ENCODE peak calls at places on chromosomes 16 and 17, in six cellular contexts. S is small intestine, R is cardiac muscle cell, X is upper lobe of right lung, Z is colonic mucosa, D is stomach. J is an unnamed sample.

GRCh38 chr16:83100679-83101078 is 473.9 kb downstream of the CDH13 start:
- DNase-seq in D (no peak), R (no peak), S (no peak), X (no peak), Z (no peak), J (no peak)

GRCh38 chr16:77551352-77551751 is 116.5 kb upstream of the ADAMTS18 start:
- DNase-seq in R (no peak), X (no peak), D (no peak), Z (no peak), S (no peak), J (no peak)

GRCh38 chr17:17096438-17097178 is 54.4 kb downstream of the MPRIP start:
- DNase-seq in S (peak; percentile 72), Z (no peak), R (no peak), D (no peak), X (no peak), J (no peak)

GRCh38 chr16:69706975-69707340 is 19.4 kb downstream of the NQO1 start:
- DNase-seq in R (no peak), X (no peak), S (no peak), Z (no peak), D (no peak), J (no peak)

GRCh38 chr16:85393674-85394510 is 219.2 kb upstream of the GSE1 start:
- DNase-seq in R (peak; percentile 79), Z (peak; percentile 72), X (peak; percentile 83), S (peak; percentile 39), D (peak; percentile 66), J (peak; percentile 47)

GRCh38 chr16:49096191-49096945 is 185.3 kb downstream of the CBLN1 start:
- DNase-seq in R (no peak), Z (no peak), X (no peak), S (no peak), D (no peak), J (no peak)

GRCh38 chr17:55423535-55423934 is 1.9 kb upstream of the MMD start:
- DNase-seq in D (no peak), X (no peak), Z (no peak), R (no peak), S (no peak), J (no peak)

GRCh38 chr17:57889892-57890856 is 40.3 kb upstream of the MRPS23 start:
- DNase-seq in S (no peak), Z (peak; percentile 65), D (peak; percentile 83), R (no peak), X (peak; percentile 89), J (no peak)

GRCh38 chr17:56165017-56165720 is 11.9 kb downstream of the ANKFN1 start:
- DNase-seq in D (no peak), R (no peak), S (no peak), Z (no peak), X (no peak), J (no peak)

GRCh38 chr16:5615868-5616642 is 518.5 kb upstream of the EEF2KMT start:
- DNase-seq in D (peak; percentile 56), R (peak; percentile 88), X (peak; percentile 77), S (peak; percentile 46), Z (peak; percentile 59), J (no peak)

GRCh38 chr17:80244871-80245509 is 15.7 kb upstream of the RNF213 start:
- DNase-seq in Z (no peak), D (no peak), R (no peak), S (no peak), X (no peak), J (no peak)

GRCh38 chr17:9677932-9678331 is 32.6 kb downstream of the USP43 start:
- DNase-seq in Z (no peak), R (no peak), S (no peak), X (no peak), D (no peak), J (no peak)

GRCh38 chr17:9676742-9677387 is 31.5 kb downstream of the USP43 start:
- DNase-seq in R (no peak), X (no peak), Z (no peak), D (no peak), S (peak; percentile 8), J (no peak)

GRCh38 chr17:9677411-9677810 is 32.1 kb downstream of the USP43 start:
- DNase-seq in D (no peak), R (no peak), X (no peak), S (no peak), Z (no peak), J (no peak)

GRCh38 chr17:9672691-9673090 is 27.4 kb downstream of the USP43 start:
- DNase-seq in R (no peak), X (no peak), Z (no peak), D (no peak), S (no peak), J (no peak)

DNA sequence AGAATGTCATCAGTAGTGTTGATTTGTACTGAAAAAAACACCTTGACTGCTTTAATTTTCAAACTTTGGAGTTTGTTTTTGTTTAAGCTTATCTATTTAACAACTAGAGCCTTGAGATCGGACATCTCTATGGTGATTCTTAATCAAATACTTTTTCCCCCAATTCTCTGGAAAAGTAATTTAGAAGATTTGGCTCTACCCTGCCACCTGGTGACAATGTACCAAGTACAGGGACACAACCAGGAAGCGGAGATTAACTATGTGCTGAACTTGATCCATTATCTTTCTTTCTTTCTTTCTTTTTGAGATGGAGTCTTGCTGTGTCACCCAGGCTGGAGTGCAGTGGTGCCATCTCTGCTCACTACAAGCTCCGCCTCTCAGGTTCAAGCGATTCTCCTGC is 30.8 kb downstream of the USP43 start:
- DNase-seq in X (no peak), R (no peak), D (no peak), S (peak; percentile 27), Z (no peak), J (no peak)
- H3K27ac ChIP-seq in X (no peak overlapping the region), R (no peak overlapping the region), D (no peak overlapping the region), S (no peak overlapping the region), Z (no peak overlapping the region), J (no peak overlapping the region)

GRCh38 chr17:78898075-78898836 is 4.7 kb downstream of the CEP295NL start:
- DNase-seq in Z (no peak), D (no peak), X (no peak), R (no peak), S (no peak), J (no peak)

GRCh38 chr17:78897639-78897996 is 5.4 kb downstream of the CEP295NL start:
- DNase-seq in R (no peak), D (no peak), Z (no peak), S (no peak), X (no peak), J (no peak)

GRCh38 chr17:78900816-78901215 is 2.2 kb downstream of the CEP295NL start:
- DNase-seq in D (no peak), X (no peak), Z (no peak), S (no peak), R (no peak), J (no peak)

GRCh38 chr17:78898947-78899346 is 4.1 kb downstream of the CEP295NL start:
- DNase-seq in X (no peak), S (no peak), Z (no peak), R (no peak), D (no peak), J (no peak)

DNA sequence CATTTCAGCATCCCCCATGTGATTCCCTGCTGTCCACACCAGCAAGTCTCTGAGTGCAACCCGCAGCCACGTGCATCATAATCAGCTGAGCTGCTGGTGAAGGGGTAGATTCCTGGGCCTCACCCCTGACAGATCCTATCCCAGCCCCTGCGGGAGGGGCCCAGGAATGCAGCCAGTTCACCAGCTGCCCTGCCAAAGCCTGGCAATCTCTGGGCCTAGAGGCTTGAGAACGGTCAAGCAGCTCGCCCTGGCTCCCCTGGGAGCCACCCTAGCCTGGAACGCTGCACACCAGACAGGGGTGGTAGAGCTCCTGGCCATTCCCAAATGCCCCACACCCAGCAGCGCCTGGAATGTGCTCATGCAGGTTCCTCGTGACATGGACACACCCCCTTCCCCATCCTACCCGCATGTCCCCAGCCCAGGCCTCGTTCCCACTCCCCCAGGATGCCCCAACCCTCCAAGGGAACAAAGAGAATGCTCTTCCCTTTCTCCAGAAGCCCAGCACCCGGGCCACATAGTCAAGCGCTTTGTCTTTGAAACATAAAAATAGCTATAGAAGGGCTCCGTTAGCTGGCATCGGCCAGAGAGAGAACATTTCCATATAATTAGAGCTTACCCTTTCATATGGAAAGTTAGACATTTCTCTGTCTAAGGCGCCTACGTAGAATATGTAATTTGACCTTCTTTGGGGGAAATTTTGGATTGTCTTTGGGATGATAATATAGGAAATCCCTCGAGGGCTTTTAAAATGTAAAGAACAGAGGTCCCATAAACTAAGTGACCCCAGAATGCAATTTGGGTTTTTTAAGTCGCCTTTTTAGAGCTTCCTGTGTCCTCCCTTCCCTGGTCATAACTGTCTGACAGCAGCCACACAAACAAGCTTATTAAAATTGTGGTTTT is 3.4 kb downstream of the CEP295NL start:
- DNase-seq in S (no peak), D (no peak), X (peak; percentile 85), R (peak; percentile 44), Z (no peak), J (no peak)
- H3K4me1 ChIP-seq in S (no peaks in the 10 kb centered on the region), D (peaks cover 81% of the 10 kb centered on the region), X (peaks cover 40% of the 10 kb centered on the region), R (peaks cover 14% of the 10 kb centered on the region), Z (no peaks in the 10 kb centered on the region), J (no peaks in the 10 kb centered on the region)

DNA sequence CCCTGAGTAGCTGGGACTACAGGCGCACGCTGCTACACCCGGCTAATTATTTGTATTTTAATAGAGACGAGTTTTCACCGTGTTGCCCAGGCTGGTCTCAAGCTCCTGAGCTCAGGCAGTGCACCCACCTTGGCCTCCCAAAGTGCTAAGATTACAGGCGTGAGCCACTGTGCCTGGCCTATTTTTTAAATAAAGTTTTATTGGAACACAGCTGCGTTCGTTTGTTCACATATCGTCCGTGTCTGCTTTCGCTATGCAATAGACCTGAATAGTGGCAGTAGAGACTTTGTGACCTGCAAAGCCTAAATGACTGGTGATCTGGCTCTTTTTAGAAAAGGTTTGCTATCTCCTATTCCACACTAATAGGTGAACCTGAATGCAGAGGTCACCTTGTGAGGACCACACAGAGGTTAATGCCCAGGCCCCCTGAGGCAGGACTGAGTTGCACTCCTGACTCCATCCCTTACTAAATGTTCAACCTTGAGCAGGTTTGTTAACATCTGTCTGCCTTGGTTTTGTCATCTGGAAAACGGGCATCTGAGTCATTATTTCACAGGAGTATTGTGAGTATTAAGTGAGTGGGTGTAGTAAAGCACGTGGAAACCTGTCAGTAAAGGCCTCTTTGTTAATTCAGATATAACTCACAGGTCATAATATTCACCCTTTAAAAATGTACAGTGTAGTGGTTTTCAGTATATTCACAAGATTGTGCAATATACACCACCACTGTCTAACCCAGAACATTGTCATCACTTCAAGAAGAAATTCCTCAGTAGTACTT is 157.5 kb upstream of the CACNG5 start:
- DNase-seq in X (no peak), Z (no peak), R (no peak), D (no peak), S (no peak), J (no peak)
- H3K27ac ChIP-seq in X (peak overlapping the region; percentile 84), Z (peak overlapping the region; percentile 85), R (no peak overlapping the region), D (peak overlapping the region; percentile 84), S (no peak overlapping the region), J (no peak overlapping the region)

DNA sequence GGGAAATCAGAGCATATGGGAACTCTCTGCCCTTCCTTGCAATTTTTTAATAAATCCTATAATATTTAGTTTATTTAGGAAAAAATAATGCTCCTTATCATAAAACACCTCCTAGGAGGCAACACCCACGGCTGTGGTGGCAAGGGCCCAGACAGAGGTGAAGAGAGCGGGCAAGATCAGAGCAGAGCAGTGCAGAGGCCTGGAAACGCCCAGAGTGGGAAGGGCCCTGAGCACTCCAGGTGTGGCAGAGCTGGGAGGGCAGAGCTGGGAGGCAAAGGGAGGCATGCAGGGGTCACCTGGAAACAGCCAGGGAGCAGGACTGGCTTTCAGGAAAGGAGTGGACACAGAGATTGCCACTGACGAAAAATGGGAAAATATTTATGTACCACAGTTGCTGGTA is 17.3 kb downstream of the FBXO31 start:
- DNase-seq in D (peak; percentile 69), X (no peak), R (no peak), S (peak; percentile 77), Z (peak; percentile 74), J (no peak)
- H3K4me1 ChIP-seq in D (peaks cover 83% of the 10 kb centered on the region), X (peaks cover 24% of the 10 kb centered on the region), R (peaks cover 11% of the 10 kb centered on the region), S (peaks cover 4% of the 10 kb centered on the region), Z (peaks cover 27% of the 10 kb centered on the region), J (no peaks in the 10 kb centered on the region)

J was measured in effector memory CD4-positive, alpha-beta T cell.